ENCODE peak calls at places on chromosomes 16 and 17, in nine cellular contexts. C, N, U, T, J, A, W, Q and K are unnamed samples.
A peak's percentile ranks its signal among the peaks of the same experiment; 100 is the strongest.

GRCh38 chr17:6471531-6472465 is 27.5 kb downstream of the PIMREG start:
- DNase-seq in N (no peak), Q (peak; percentile 15), T (no peak), W (no peak), A (peak; percentile 58), J (no peak), U (peak; percentile 13), C (peak; percentile 25), K (no peak)

GRCh38 chr16:52052818-52053217 is 494.1 kb downstream of the TOX3 start:
- DNase-seq in W (no peak), N (no peak), C (no peak), J (no peak), Q (no peak), A (no peak), U (no peak), T (no peak), K (no peak)

GRCh38 chr17:3773511-3773910 is 27.5 kb downstream of the ITGAE start:
- DNase-seq in N (no peak), Q (peak; percentile 34), C (no peak), T (no peak), J (no peak), U (peak; percentile 6), W (no peak), A (no peak), K (no peak)

GRCh38 chr17:33572615-33573014 is 279.5 kb upstream of the ASIC2 start:
- DNase-seq in W (no peak), T (no peak), U (no peak), A (no peak), C (no peak), J (no peak), N (no peak), Q (no peak), K (no peak)

GRCh38 chr17:76318586-76318985 is 10.5 kb upstream of the QRICH2 start:
- DNase-seq in U (no peak), N (no peak), T (no peak), Q (peak; percentile 10), C (no peak), W (no peak), J (no peak), A (no peak), K (no peak)

GRCh38 chr16:88466949-88467348 is 13.9 kb downstream of the ZFPM1 start:
- DNase-seq in C (no peak), U (no peak), J (no peak), W (no peak), Q (no peak), A (no peak), T (no peak), N (no peak), K (no peak)

GRCh38 chr17:7774037-7774659 is 56.6 kb downstream of the DNAH2 start:
- DNase-seq in W (no peak), C (no peak), Q (no peak), U (no peak), T (no peak), J (no peak), A (no peak), N (no peak), K (no peak)

GRCh38 chr17:1122681-1123396 is 56.9 kb downstream of the ABR start:
- DNase-seq in C (no peak), A (peak; percentile 90), U (peak; percentile 42), J (peak; percentile 75), T (peak; percentile 90), W (no peak), N (peak; percentile 84), Q (peak; percentile 23), K (peak; percentile 73)

GRCh38 chr16:55037051-55037450 is 106.4 kb downstream of the IRX5 start:
- DNase-seq in J (no peak), Q (no peak), W (no peak), A (no peak), T (no peak), N (no peak), U (no peak), C (no peak), K (no peak)

GRCh38 chr16:88320947-88321634 is 61.7 kb upstream of the ZNF469 start:
- DNase-seq in W (no peak), J (no peak), Q (no peak), N (no peak), U (no peak), A (no peak), T (no peak), C (no peak), K (no peak)

GRCh38 chr17:39429600-39429999 is 21.5 kb downstream of the MED1 start:
- DNase-seq in U (no peak), Q (no peak), J (no peak), C (no peak), T (no peak), A (no peak), N (no peak), W (no peak), K (no peak)